ENCODE peak calls at places on chromosome 9, in four cellular contexts. One of them, this sample, is unnamed.

GRCh38 chr9:129428890-129429577 is 191.9 kb downstream of the C9orf50 start:
- DNase-seq in CD4-positive, CD25-positive, alpha-beta regulatory T cell: no peak
- DNase-seq in GM18507: no peak
- DNase-seq in omental fat pad: no peak
- DNase-seq in this sample: no peak

GRCh38 chr9:101504188-101504587 is 29.5 kb upstream of the RNF20 start:
- DNase-seq in CD4-positive, CD25-positive, alpha-beta regulatory T cell: no peak
- DNase-seq in omental fat pad: no peak
- DNase-seq in GM18507: no peak
- DNase-seq in this sample: no peak

GRCh38 chr9:130714586-130715110 is 21.1 kb downstream of the EXOSC2 start:
- DNase-seq in GM18507: no peak
- DNase-seq in omental fat pad: no peak
- DNase-seq in CD4-positive, CD25-positive, alpha-beta regulatory T cell: no peak
- DNase-seq in this sample: no peak

GRCh38 chr9:137236238-137236935 is 4.7 kb upstream of the TUBB4B start:
- DNase-seq in GM18507: peak
- DNase-seq in CD4-positive, CD25-positive, alpha-beta regulatory T cell: peak
- DNase-seq in omental fat pad: peak
- DNase-seq in this sample: peak

GRCh38 chr9:69181908-69182353 is 7.9 kb downstream of the TJP2 start:
- DNase-seq in GM18507: no peak
- DNase-seq in CD4-positive, CD25-positive, alpha-beta regulatory T cell: no peak
- DNase-seq in omental fat pad: no peak
- DNase-seq in this sample: no peak

GRCh38 chr9:126326228-126327015 is at the start of gene MVB12B:
- DNase-seq in GM18507: peak
- DNase-seq in CD4-positive, CD25-positive, alpha-beta regulatory T cell: peak
- DNase-seq in omental fat pad: no peak
- DNase-seq in this sample: peak

GRCh38 chr9:132729235-132729890 is 59.1 kb downstream of the GTF3C4 start:
- DNase-seq in omental fat pad: no peak
- DNase-seq in CD4-positive, CD25-positive, alpha-beta regulatory T cell: no peak
- DNase-seq in GM18507: no peak
- DNase-seq in this sample: peak

GRCh38 chr9:22237497-22238363 is 208.9 kb upstream of the DMRTA1 start:
- DNase-seq in GM18507: no peak
- DNase-seq in CD4-positive, CD25-positive, alpha-beta regulatory T cell: no peak
- DNase-seq in omental fat pad: no peak
- DNase-seq in this sample: no peak

GRCh38 chr9:114023961-114024360 is 54.1 kb downstream of the AMBP start:
- DNase-seq in GM18507: no peak
- DNase-seq in CD4-positive, CD25-positive, alpha-beta regulatory T cell: no peak
- DNase-seq in omental fat pad: no peak
- DNase-seq in this sample: no peak

GRCh38 chr9:29432191-29432590 is 1858.9 kb upstream of the C9orf72 start:
- DNase-seq in GM18507: no peak
- DNase-seq in omental fat pad: no peak
- DNase-seq in CD4-positive, CD25-positive, alpha-beta regulatory T cell: no peak
- DNase-seq in this sample: no peak